ENCODE peak calls at places on chromosomes 5 and 9, in six cellular contexts. P is cardiac muscle cell; H is T follicular helper cell; D is nephron progenitor cell; O is activated naive CD8-positive, alpha-beta T cell treated with anti-CD3 and anti-CD28 coated beads for 36 hours; I is EL. T is an unnamed sample.
A peak's percentile ranks its signal among the peaks of the same experiment; 100 is the strongest.

GRCh38 chr5:87029951-87030350 is 237.7 kb upstream of the RASA1 start:
- DNase-seq in O (no peak), H (no peak), I (no peak), D (peak; percentile 12), P (no peak), T (no peak)

GRCh38 chr5:80703747-80704146 is 49.0 kb upstream of the DHFR start:
- DNase-seq in P (peak; percentile 37), O (no peak), I (no peak), H (no peak), D (no peak), T (no peak)

GRCh38 chr5:133371371-133372155 is 240.8 kb downstream of the FSTL4 start:
- DNase-seq in D (no peak), P (no peak), O (no peak), H (no peak), I (no peak), T (no peak)

GRCh38 chr5:102511666-102512065 is 12.9 kb upstream of the SLCO6A1 start:
- DNase-seq in I (peak; percentile 43), H (no peak), D (no peak), P (peak; percentile 69), O (no peak), T (no peak)

GRCh38 chr9:135797507-135798302 is 95.7 kb downstream of the KCNT1 start:
- DNase-seq in H (no peak), P (peak; percentile 58), I (peak; percentile 51), O (peak; percentile 24), D (peak; percentile 73), T (peak; percentile 56)

GRCh38 chr5:175253597-175253996 is 190.4 kb downstream of the DRD1 start:
- DNase-seq in H (no peak), D (no peak), I (peak; percentile 16), P (no peak), O (no peak), T (no peak)

GRCh38 chr9:18473551-18474279 is at the start of gene ADAMTSL1:
- DNase-seq in P (peak; percentile 71), H (no peak), O (no peak), D (peak; percentile 58), I (peak; percentile 90), T (no peak)

GRCh38 chr5:18745988-18746615 is 1111.8 kb downstream of the TAF11L14 start:
- DNase-seq in P (no peak), O (peak; percentile 31), D (no peak), H (no peak), I (peak; percentile 28), T (peak; percentile 41)

T was measured in stimulated activated naive CD8-positive, alpha-beta T cell treated with anti-CD3 and anti-CD28 coated beads, Interleukin-15, Interleukin-2, amounts not matched to agents 100 U/mL and 50 U/mL, for 24 hours.